ENCODE peak calls at places on chromosomes 12 and 14, in five cellular contexts. E, O, X, L and U are unnamed samples.
A peak's percentile ranks its signal among the peaks of the same experiment; 100 is the strongest.

GRCh38 chr14:99525699-99526080 is 44.5 kb downstream of the CCNK start:
- DNase-seq in E (no peak), O (no peak), X (no peak), L (no peak), U (no peak)

GRCh38 chr12:53067993-53068770 is 11.0 kb downstream of the SPRYD3 start:
- DNase-seq in E (no peak), O (no peak), X (no peak), L (no peak), U (no peak)

GRCh38 chr12:54352891-54353874 is 11.1 kb downstream of the GPR84 start:
- DNase-seq in E (no peak), O (no peak), X (no peak), L (no peak), U (no peak)

GRCh38 chr14:68042002-68042401 is 222.4 kb downstream of the RAD51B start:
- DNase-seq in E (no peak), O (no peak), X (no peak), L (no peak), U (no peak)

GRCh38 chr12:12719496-12719895 is 2.3 kb downstream of the CDKN1B start:
- DNase-seq in E (no peak), O (no peak), X (no peak), L (no peak), U (peak; percentile 45)

GRCh38 chr12:13941258-13942249 is 39.8 kb downstream of the GRIN2B start:
- DNase-seq in E (peak; percentile 41), O (no peak), X (no peak), L (peak; percentile 41), U (peak; percentile 75)

GRCh38 chr12:3545121-3545796 is 54.3 kb downstream of the PRMT8 start:
- DNase-seq in E (no peak), O (no peak), X (no peak), L (no peak), U (no peak)

GRCh38 chr14:77046706-77047105 is 18.2 kb upstream of the IRF2BPL start:
- DNase-seq in E (no peak), O (no peak), X (no peak), L (no peak), U (no peak)

GRCh38 chr12:53208877-53209463 is 1.9 kb upstream of the ITGB7 start:
- DNase-seq in E (no peak), O (no peak), X (no peak), L (no peak), U (no peak)

GRCh38 chr14:93717222-93717967 is 70.9 kb downstream of the PRIMA1 start:
- DNase-seq in E (no peak), O (no peak), X (no peak), L (no peak), U (no peak)